ENCODE peak calls at places on chromosome 11, in five cellular contexts. D is activated naive CD8-positive, alpha-beta T cell treated with anti-CD3 and anti-CD28 coated beads, Interleukin-2, amount 50 U/mL, for 24 hours; S is H9; G is activated gamma-delta T cell treated with anti-CD3 and anti-CD28 coated beads, Interleukin-2, amount 50 U/mL, for 16 hours; C is stimulated activated CD8-positive, alpha-beta memory T cell treated with anti-CD3 and anti-CD28 coated beads, Interleukin-7, amount 100 ng/mL, for 1 hour. Y is an unnamed sample.

GRCh38 chr11:84812351-84813083 is 814.6 kb downstream of the DLG2 start:
- DNase-seq in D (no peak), S (no peak), G (no peak), C (no peak), Y (no peak)

GRCh38 chr11:57650739-57651090 is 1.0 kb upstream of the YPEL4 start:
- DNase-seq in D (no peak), S (no peak), G (no peak), C (no peak), Y (no peak)

GRCh38 chr11:18668131-18668530 is 30.4 kb upstream of the TMEM86A start:
- DNase-seq in D (no peak), S (no peak), G (no peak), C (no peak), Y (no peak)

GRCh38 chr11:83122766-83123165 is 34.2 kb upstream of the PCF11 start:
- DNase-seq in D (no peak), S (no peak), G (no peak), C (no peak), Y (no peak)

GRCh38 chr11:113901141-113901540 is 3.5 kb upstream of the HTR3B start:
- DNase-seq in D (no peak), S (no peak), G (no peak), C (no peak), Y (no peak)

GRCh38 chr11:3609416-3610265 is 32.2 kb downstream of the ART5 start:
- DNase-seq in D (peak), S (peak), G (no peak), C (no peak), Y (no peak)

GRCh38 chr11:3157381-3158130 is 7.6 kb downstream of the OSBPL5 start:
- DNase-seq in D (no peak), S (no peak), G (no peak), C (no peak), Y (no peak)

GRCh38 chr11:104366321-104366734 is 202.4 kb upstream of the PDGFD start:
- DNase-seq in D (no peak), S (peak), G (no peak), C (no peak), Y (no peak)

GRCh38 chr11:94175545-94175944 is 46.9 kb downstream of the PANX1 start:
- DNase-seq in D (no peak), S (no peak), G (no peak), C (no peak), Y (no peak)

GRCh38 chr11:113247231-113247630 is 67.2 kb upstream of the TTC12 start:
- DNase-seq in D (no peak), S (no peak), G (no peak), C (no peak), Y (no peak)

GRCh38 chr11:130894322-130895025 is 21.8 kb downstream of the SNX19 start:
- DNase-seq in D (peak), S (peak), G (peak), C (peak), Y (peak)

GRCh38 chr11:59417023-59417422 is 9.2 kb downstream of the OR5A2 start:
- DNase-seq in D (no peak), S (no peak), G (no peak), C (no peak), Y (no peak)

GRCh38 chr11:62539238-62539925 is 7.2 kb downstream of the AHNAK start:
- DNase-seq in D (peak), S (no peak), G (no peak), C (no peak), Y (no peak)

GRCh38 chr11:75812542-75813040 is 2.4 kb upstream of the UVRAG start:
- DNase-seq in D (no peak), S (no peak), G (no peak), C (no peak), Y (no peak)

GRCh38 chr11:575324-575995 is 810 bp upstream of the PHRF1 start:
- DNase-seq in D (no peak), S (no peak), G (no peak), C (no peak), Y (no peak)

GRCh38 chr11:71133946-71134345 is 118.4 kb downstream of the SHANK2 start:
- DNase-seq in D (no peak), S (no peak), G (no peak), C (no peak), Y (no peak)

GRCh38 chr11:27459191-27459590 is 13.4 kb downstream of the LGR4 start:
- DNase-seq in D (no peak), S (no peak), G (no peak), C (no peak), Y (no peak)

GRCh38 chr11:31809857-31810778 is 1.0 kb downstream of the PAX6 start:
- DNase-seq in D (no peak), S (peak), G (no peak), C (no peak), Y (no peak)

GRCh38 chr11:70141490-70142014 is 61.5 kb upstream of the FADD start:
- DNase-seq in D (peak), S (no peak), G (no peak), C (no peak), Y (no peak)

GRCh38 chr11:13108416-13108815 is 99.3 kb downstream of the RASSF10 start:
- DNase-seq in D (no peak), S (no peak), G (no peak), C (no peak), Y (no peak)

GRCh38 chr11:61275191-61275590 is 19.9 kb downstream of the VWCE start:
- DNase-seq in D (no peak), S (no peak), G (no peak), C (no peak), Y (no peak)

GRCh38 chr11:91860661-91861060 is 364.0 kb upstream of the FAT3 start:
- DNase-seq in D (no peak), S (no peak), G (no peak), C (no peak), Y (no peak)

Y was measured in activated T-helper 1 cell treated with Interleukin-2 at 50 U/mL for 16 hours.